ENCODE peak calls at places on chromosome 9, in nine cellular contexts. N is activated CD8-positive, alpha-beta T cell treated with anti-CD3 and anti-CD28 coated beads, Interleukin-2, amount 10 ng/mL, durations not matched to agents 7 days and 5 days; C is CD4-positive, alpha-beta T cell; S is psoas muscle; Y is sciatic nerve; K is aorta; U is T-helper 17 cell; P is activated CD4-positive, CD25-positive, alpha-beta regulatory T cell treated with anti-CD3 and anti-CD28 coated beads, Interleukin-2, amount 50 U/mL, for 24 hours; F is left lobe of liver. M is an unnamed sample.

GRCh38 chr9:99096409-99096808 is 8.5 kb upstream of the TGFBR1 start:
- ATAC-seq in U (no peak), C (no peak), Y (no peak), P (no peak), F (no peak), S (no peak), K (no peak), N (no peak), M (no peak)

GRCh38 chr9:88425538-88425950 is 37.3 kb downstream of the SPIN1 start:
- ATAC-seq in P (no peak), F (peak), Y (no peak), U (no peak), K (no peak), C (no peak), N (no peak), S (no peak), M (no peak)

GRCh38 chr9:124567362-124567761 is 60.2 kb upstream of the NR5A1 start:
- ATAC-seq in K (no peak), N (no peak), Y (no peak), P (no peak), C (no peak), F (no peak), S (no peak), U (no peak), M (no peak)

GRCh38 chr9:4904322-4905134 is 80.5 kb upstream of the JAK2 start:
- ATAC-seq in Y (peak), K (peak), C (no peak), N (no peak), U (no peak), S (peak), F (peak), P (no peak), M (no peak)

GRCh38 chr9:97831843-97832636 is 21.0 kb upstream of the FOXE1 start:
- ATAC-seq in P (no peak), C (no peak), N (no peak), U (peak), Y (no peak), S (no peak), F (no peak), K (no peak), M (peak)

GRCh38 chr9:126587187-126588185 is 26.2 kb upstream of the LMX1B start:
- ATAC-seq in Y (peak), N (no peak), U (no peak), F (peak), P (no peak), C (no peak), K (peak), S (peak), M (no peak)

GRCh38 chr9:135602789-135603481 is 36.4 kb downstream of the GLT6D1 start:
- ATAC-seq in P (no peak), F (peak), C (no peak), U (peak), S (peak), N (peak), K (no peak), Y (no peak), M (no peak)

GRCh38 chr9:109097156-109097555 is 22.6 kb downstream of the TMEM245 start:
- ATAC-seq in U (no peak), C (peak), P (no peak), Y (no peak), F (no peak), S (no peak), N (no peak), K (no peak), M (no peak)

GRCh38 chr9:125835655-125836054 is 88.5 kb downstream of the PBX3 start:
- ATAC-seq in S (no peak), F (no peak), N (no peak), C (no peak), U (no peak), Y (no peak), P (no peak), K (no peak), M (no peak)

GRCh38 chr9:108489567-108489966 is 366.2 kb downstream of the ACTL7B start:
- ATAC-seq in C (no peak), F (no peak), Y (no peak), K (no peak), U (no peak), N (no peak), P (no peak), S (no peak), M (no peak)

GRCh38 chr9:91847576-91847975 is 102.5 kb downstream of the ROR2 start:
- ATAC-seq in N (no peak), S (no peak), P (peak), U (no peak), Y (peak), F (no peak), K (no peak), C (no peak), M (no peak)

GRCh38 chr9:38744484-38744883 is 24.6 kb upstream of the FAM240B start:
- ATAC-seq in U (no peak), K (no peak), P (no peak), F (no peak), N (no peak), S (no peak), C (no peak), Y (no peak), M (no peak)

GRCh38 chr9:135998013-135998380 is 36.8 kb upstream of the UBAC1 start:
- ATAC-seq in S (no peak), F (no peak), Y (no peak), C (no peak), N (no peak), U (no peak), P (no peak), K (no peak), M (no peak)

GRCh38 chr9:96442491-96442890 is 7.5 kb upstream of the HABP4 start:
- ATAC-seq in U (peak), P (no peak), N (no peak), S (peak), Y (no peak), C (peak), F (no peak), K (no peak), M (no peak)

GRCh38 chr9:92607773-92608172 is 62.2 kb downstream of the IPPK start:
- ATAC-seq in Y (peak), U (no peak), S (no peak), K (peak), C (no peak), P (no peak), F (peak), N (no peak), M (no peak)

GRCh38 chr9:125841444-125841843 is 94.3 kb downstream of the PBX3 start:
- ATAC-seq in K (no peak), Y (peak), P (no peak), N (no peak), C (no peak), F (no peak), U (no peak), S (no peak), M (no peak)

GRCh38 chr9:111036068-111036789 is 2.0 kb downstream of the LPAR1 start:
- ATAC-seq in K (peak), N (no peak), F (no peak), C (no peak), P (no peak), U (no peak), S (peak), Y (peak), M (no peak)

GRCh38 chr9:89676281-89676680 is 71.5 kb downstream of the GADD45G start:
- ATAC-seq in K (no peak), F (peak), S (peak), U (no peak), P (no peak), C (no peak), N (no peak), Y (no peak), M (no peak)

GRCh38 chr9:35180801-35181200 is 19.0 kb downstream of the UNC13B start:
- ATAC-seq in U (no peak), Y (no peak), N (no peak), F (no peak), K (no peak), P (no peak), S (no peak), C (no peak), M (no peak)

GRCh38 chr9:128684065-128684324 is 5.0 kb upstream of the SET start:
- ATAC-seq in N (no peak), K (no peak), S (no peak), F (peak), U (no peak), P (no peak), C (no peak), Y (peak), M (no peak)

GRCh38 chr9:117523531-117524153 is 108.8 kb upstream of the ASTN2 start:
- ATAC-seq in Y (no peak), K (no peak), F (peak), S (no peak), P (no peak), N (no peak), U (no peak), C (no peak), M (no peak)

GRCh38 chr9:126690431-126691051 is 76.8 kb downstream of the LMX1B start:
- ATAC-seq in Y (no peak), F (peak), U (peak), K (no peak), N (peak), S (no peak), P (peak), C (peak), M (no peak)

GRCh38 chr9:96874201-96874785 is 20.0 kb upstream of the ZNF782 start:
- ATAC-seq in P (no peak), K (no peak), Y (no peak), U (no peak), S (peak), C (no peak), F (no peak), N (no peak), M (no peak)

GRCh38 chr9:98993570-98993945 is 49.9 kb downstream of the COL15A1 start:
- ATAC-seq in S (no peak), U (peak), F (peak), C (peak), N (no peak), K (no peak), P (peak), Y (peak), M (peak)

GRCh38 chr9:117744856-117745389 is 40.7 kb downstream of the TLR4 start:
- ATAC-seq in N (peak), F (peak), C (no peak), K (peak), Y (peak), U (no peak), S (peak), P (no peak), M (peak)